ENCODE peak calls at places on chromosomes 2 and 18, in five cellular contexts. L is uterus, G is heart left ventricle, H is dorsolateral prefrontal cortex, U is lower lobe of right lung. O is an unnamed sample.

GRCh38 chr2:161407597-161407996 is 8.5 kb upstream of the TBR1 start:
- DNase-seq in L (no peak), G (no peak), U (no peak), H (no peak), O (no peak)

GRCh38 chr2:169034256-169034655 is 3.1 kb upstream of the ABCB11 start:
- DNase-seq in G (no peak), U (no peak), L (no peak), H (no peak), O (no peak)

GRCh38 chr2:76506538-76506937 is 795.8 kb upstream of the GCFC2 start:
- DNase-seq in U (no peak), L (no peak), G (no peak), H (no peak), O (no peak)

GRCh38 chr2:109285244-109285651 is 156.2 kb downstream of the SH3RF3 start:
- DNase-seq in H (no peak), G (peak), L (no peak), U (no peak), O (no peak)

GRCh38 chr18:22143347-22144340 is 25.7 kb upstream of the GATA6 start:
- DNase-seq in H (no peak), G (no peak), U (no peak), L (no peak), O (no peak)

GRCh38 chr2:198374375-198375072 is 570.1 kb downstream of the PLCL1 start:
- DNase-seq in H (peak), G (no peak), U (no peak), L (no peak), O (peak)

GRCh38 chr2:18545384-18545783 is 15.1 kb downstream of the RDH14 start:
- DNase-seq in U (no peak), L (no peak), G (no peak), H (no peak), O (no peak)

GRCh38 chr2:230666885-230667712 is 45.5 kb upstream of the CAB39 start:
- DNase-seq in G (no peak), L (no peak), H (no peak), U (no peak), O (no peak)

GRCh38 chr2:100142393-100142792 is at the start of gene AFF3:
- DNase-seq in U (no peak), H (no peak), L (no peak), G (no peak), O (no peak)

GRCh38 chr2:141055526-141055925 is 1075.3 kb downstream of the LRP1B start:
- DNase-seq in H (no peak), L (no peak), U (no peak), G (no peak), O (no peak)

GRCh38 chr2:108947271-108947907 is 41.6 kb downstream of the EDAR start:
- DNase-seq in G (no peak), L (no peak), U (no peak), H (no peak), O (no peak)

GRCh38 chr2:38462121-38462634 is 85.1 kb upstream of the ATL2 start:
- DNase-seq in L (peak), U (no peak), H (peak), G (no peak), O (no peak)

GRCh38 chr2:3617198-3617890 is 22.4 kb downstream of the COLEC11 start:
- DNase-seq in G (no peak), L (no peak), U (no peak), H (no peak), O (no peak)

GRCh38 chr18:22946841-22947240 is 13.7 kb downstream of the RBBP8 start:
- DNase-seq in H (no peak), U (no peak), L (no peak), G (no peak), O (no peak)

GRCh38 chr18:59127047-59127446 is 12.6 kb upstream of the SEC11C start:
- DNase-seq in H (no peak), U (no peak), G (no peak), L (no peak), O (no peak)

GRCh38 chr2:233453916-233454315 is 99.6 kb downstream of the DGKD start:
- DNase-seq in G (no peak), L (no peak), H (peak), U (no peak), O (no peak)

GRCh38 chr2:61726456-61727209 is 127.2 kb downstream of the FAM161A start:
- DNase-seq in U (no peak), G (no peak), L (no peak), H (no peak), O (no peak)

GRCh38 chr18:10353791-10354190 is 100.6 kb upstream of the APCDD1 start:
- DNase-seq in U (no peak), H (no peak), G (no peak), L (no peak), O (no peak)

GRCh38 chr18:10351858-10352257 is 102.6 kb upstream of the APCDD1 start:
- DNase-seq in H (no peak), U (no peak), G (no peak), L (no peak), O (no peak)

GRCh38 chr18:10351221-10351795 is 103.1 kb upstream of the APCDD1 start:
- DNase-seq in L (no peak), G (no peak), U (no peak), H (no peak), O (no peak)

GRCh38 chr18:10354241-10354811 is 100.1 kb upstream of the APCDD1 start:
- DNase-seq in U (no peak), H (no peak), L (no peak), G (no peak), O (no peak)

DNA sequence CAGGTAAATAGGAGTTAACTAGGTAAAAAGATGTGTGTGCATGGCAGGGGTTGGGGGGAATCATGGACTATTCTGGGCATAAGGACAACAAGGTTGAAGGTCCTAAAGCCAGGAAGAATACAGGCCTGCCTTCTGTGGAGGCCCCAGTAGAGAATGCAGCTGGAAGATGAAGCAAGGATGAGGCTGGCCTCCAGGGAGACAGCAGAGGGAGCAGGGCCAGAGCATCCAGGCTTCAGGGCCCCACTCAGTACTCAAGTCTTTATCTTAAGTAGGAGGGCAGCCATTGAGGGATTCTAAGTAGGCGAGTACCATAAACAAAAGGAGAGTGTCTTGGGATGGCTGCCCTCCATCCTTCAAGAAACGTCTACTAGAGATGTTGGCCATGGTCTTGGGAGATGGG is 101.8 kb upstream of the APCDD1 start:
- DNase-seq in H (no peak), U (no peak), G (no peak), L (no peak), O (no peak)
- TF ChIP-seq CTCF in H (no peak), U (no peak), G (no peak), L (no peak), O (no peak)

GRCh38 chr2:64524604-64525322 is 635 bp downstream of the AFTPH start:
- DNase-seq in L (no peak), G (peak), H (peak), U (no peak), O (peak)
- TF ChIP-seq CTCF in L (no peak), G (no peak), H (no peak), U (no peak), O (no peak)

GRCh38 chr2:51505533-51505932 is 473.6 kb upstream of the NRXN1 start:
- DNase-seq in H (no peak), L (no peak), U (no peak), G (no peak), O (no peak)
- TF ChIP-seq CTCF in H (no peak), L (no peak), U (no peak), G (no peak), O (no peak)

GRCh38 chr2:159680692-159681091 is 31.6 kb upstream of the MARCHF7 start:
- DNase-seq in H (no peak), U (no peak), G (no peak), L (no peak), O (no peak)

GRCh38 chr2:159677654-159678053 is 34.7 kb upstream of the MARCHF7 start:
- DNase-seq in U (no peak), H (no peak), G (no peak), L (no peak), O (no peak)
- TF ChIP-seq CTCF in U (no peak), H (peak), G (peak), L (peak), O (no peak)

GRCh38 chr2:152717242-152718046 is at the start of gene PRPF40A:
- DNase-seq in U (peak), L (peak), H (peak), G (peak), O (peak)
- TF ChIP-seq CTCF in U (no peak), L (no peak), H (no peak), G (no peak), O (no peak)

GRCh38 chr2:235116885-235117492 is 165.2 kb downstream of the SH3BP4 start:
- DNase-seq in L (no peak), H (no peak), G (no peak), U (no peak), O (no peak)
- TF ChIP-seq CTCF in L (peak), H (peak), G (peak), U (peak), O (peak)

DNA sequence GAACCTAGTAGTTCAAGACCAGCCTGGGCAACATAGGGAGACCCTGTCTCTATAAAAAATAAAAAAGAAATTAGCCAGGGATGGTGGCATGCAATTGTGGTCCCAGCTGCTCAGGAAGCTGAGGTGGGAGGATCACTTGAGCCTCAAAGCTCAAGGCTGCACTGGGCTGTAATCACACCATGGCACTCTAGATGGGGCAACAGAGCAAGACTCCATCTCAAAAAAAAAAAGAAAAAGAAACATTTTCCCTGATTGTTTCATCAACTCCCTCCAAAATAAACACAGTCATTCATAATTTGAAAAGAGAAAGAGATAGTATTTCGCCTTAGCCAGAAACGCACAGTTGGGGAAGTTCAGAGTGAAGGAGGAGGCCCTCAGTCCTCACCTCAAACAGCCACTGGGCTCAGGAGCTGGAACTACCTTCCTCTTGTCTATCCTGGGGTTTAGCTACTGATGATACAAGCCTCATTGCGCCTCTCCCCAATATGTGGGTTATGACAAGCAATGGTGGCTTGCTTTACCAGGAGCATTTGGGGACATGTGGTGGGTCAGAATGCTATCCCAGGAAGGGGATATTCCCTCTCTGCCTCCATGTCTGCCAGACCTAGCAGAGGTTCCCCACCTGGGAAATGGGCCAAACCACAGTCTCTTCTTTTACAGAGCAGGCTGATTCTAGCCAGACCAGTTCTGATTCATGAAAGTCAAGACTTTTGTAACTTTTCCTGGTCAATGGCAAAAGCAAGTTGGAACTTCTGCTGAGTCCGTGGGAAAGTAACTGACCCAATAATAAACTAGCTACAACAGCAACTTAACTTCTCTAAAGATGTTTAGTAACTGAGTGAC is 22.2 kb upstream of the TMEM87B start:
- DNase-seq in G (no peak), U (no peak), H (no peak), L (no peak), O (no peak)
- TF ChIP-seq CTCF in G (peak), U (no peak), H (no peak), L (no peak), O (peak)

GRCh38 chr18:78622251-78622953 is 357.2 kb upstream of the SALL3 start:
- DNase-seq in L (no peak), U (no peak), G (no peak), H (no peak), O (no peak)

GRCh38 chr18:78619854-78620253 is 359.8 kb upstream of the SALL3 start:
- DNase-seq in U (no peak), G (no peak), L (no peak), H (no peak), O (no peak)

GRCh38 chr18:78623142-78623541 is 356.5 kb upstream of the SALL3 start:
- DNase-seq in U (peak), L (no peak), G (no peak), H (no peak), O (no peak)

GRCh38 chr18:78620326-78620725 is 359.3 kb upstream of the SALL3 start:
- DNase-seq in U (no peak), L (no peak), H (no peak), G (no peak), O (no peak)

DNA sequence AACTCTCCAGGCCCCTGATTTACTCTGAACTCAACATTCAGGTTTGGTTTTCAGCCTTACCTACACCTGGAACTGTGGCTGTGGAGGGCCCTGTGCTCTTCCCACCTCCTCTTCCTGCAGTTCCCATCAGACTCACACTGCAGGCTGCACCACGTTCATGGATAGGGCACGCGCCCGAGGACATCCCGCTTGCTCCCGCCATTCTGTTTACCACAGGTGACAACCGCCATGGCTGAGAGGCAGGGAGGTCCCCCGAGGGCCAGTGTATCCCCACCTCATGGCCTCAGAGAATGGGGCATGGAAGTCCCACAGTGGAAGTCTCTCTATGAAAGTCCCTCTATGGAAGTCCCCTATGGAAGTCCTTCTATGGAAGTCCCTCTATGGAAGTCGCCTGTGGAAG is 358.5 kb upstream of the SALL3 start:
- DNase-seq in H (no peak), L (no peak), U (no peak), G (no peak), O (no peak)
- TF ChIP-seq CTCF in H (no peak), L (no peak), U (no peak), G (no peak), O (no peak)

O was measured in progenitor cell of endocrine pancreas.